ENCODE peak calls at places on chromosomes 6 and 20, in six cellular contexts. U is K562, K is HepG2, Q is GM12892, R is H1, S is GM12878. D is an unnamed sample.

GRCh38 chr6:166567107-166567506 is 19.4 kb downstream of the RAMACL start:
- DNase-seq in U (no peak), K (no peak), Q (no peak), R (no peak), S (no peak), D (no peak)

GRCh38 chr20:17898548-17898994 is 70.0 kb downstream of the SNX5 start:
- DNase-seq in U (peak), K (peak), Q (no peak), R (no peak), S (no peak), D (no peak)

GRCh38 chr6:108995296-108995695 is 99.3 kb downstream of the SESN1 start:
- DNase-seq in U (no peak), K (no peak), Q (no peak), R (no peak), S (no peak), D (no peak)

GRCh38 chr6:54980511-54981275 is 134.1 kb downstream of the FAM83B start:
- DNase-seq in U (no peak), K (no peak), Q (no peak), R (no peak), S (no peak), D (no peak)

GRCh38 chr6:25253371-25253770 is 25.8 kb upstream of the CARMIL1 start:
- DNase-seq in U (no peak), K (no peak), Q (no peak), R (no peak), S (no peak), D (no peak)

GRCh38 chr6:88662163-88662580 is 301.2 kb downstream of the RNGTT start:
- DNase-seq in U (no peak), K (peak), Q (no peak), R (no peak), S (peak), D (no peak)

GRCh38 chr20:9506964-9507369 is 7.4 kb upstream of the LAMP5 start:
- DNase-seq in U (no peak), K (no peak), Q (no peak), R (no peak), S (no peak), D (no peak)

GRCh38 chr6:70124882-70125535 is 177.9 kb downstream of the COL9A1 start:
- DNase-seq in U (no peak), K (no peak), Q (no peak), R (no peak), S (no peak), D (no peak)

GRCh38 chr6:42694586-42694985 is 27.8 kb downstream of the PRPH2 start:
- DNase-seq in U (no peak), K (no peak), Q (no peak), R (no peak), S (no peak), D (no peak)

GRCh38 chr20:60653111-60653845 is 598.8 kb upstream of the CDH4 start:
- DNase-seq in U (no peak), K (no peak), Q (no peak), R (no peak), S (no peak), D (no peak)

GRCh38 chr6:154509421-154510143 is 903 bp downstream of the CNKSR3 start:
- DNase-seq in U (peak), K (peak), Q (peak), R (no peak), S (no peak), D (peak)

GRCh38 chr20:8032499-8032898 is 12.9 kb upstream of the TMX4 start:
- DNase-seq in U (no peak), K (no peak), Q (no peak), R (no peak), S (no peak), D (no peak)

GRCh38 chr20:32091888-32092346 is 17.6 kb upstream of the TM9SF4 start:
- DNase-seq in U (peak), K (peak), Q (peak), R (peak), S (no peak), D (peak)

GRCh38 chr6:156779206-156780116 is 2.3 kb downstream of the ARID1B start:
- DNase-seq in U (peak), K (peak), Q (peak), R (no peak), S (no peak), D (no peak)

GRCh38 chr6:41789390-41789724 is 1.9 kb downstream of the TOMM6 start:
- DNase-seq in U (no peak), K (no peak), Q (no peak), R (no peak), S (no peak), D (no peak)

GRCh38 chr6:69680302-69680701 is 116.5 kb downstream of the LMBRD1 start:
- DNase-seq in U (no peak), K (no peak), Q (no peak), R (no peak), S (no peak), D (no peak)

GRCh38 chr6:6712979-6713514 is 124.5 kb downstream of the LY86 start:
- DNase-seq in U (no peak), K (no peak), Q (no peak), R (no peak), S (no peak), D (no peak)

GRCh38 chr6:75275067-75275466 is 9.5 kb downstream of the TMEM30A start:
- DNase-seq in U (no peak), K (peak), Q (no peak), R (no peak), S (no peak), D (no peak)

GRCh38 chr6:17666646-17667045 is 40.1 kb downstream of the NUP153 start:
- DNase-seq in U (no peak), K (no peak), Q (no peak), R (no peak), S (no peak), D (no peak)

GRCh38 chr6:80636689-80637088 is 530.2 kb downstream of the BCKDHB start:
- DNase-seq in U (no peak), K (no peak), Q (no peak), R (no peak), S (no peak), D (no peak)

GRCh38 chr20:58839474-58839874 is 11.2 kb downstream of the GNAS-AS1 start:
- DNase-seq in U (peak), K (peak), Q (no peak), R (no peak), S (no peak), D (no peak)

GRCh38 chr20:13113731-13114130 is 105.0 kb downstream of the SPTLC3 start:
- DNase-seq in U (no peak), K (no peak), Q (no peak), R (no peak), S (no peak), D (no peak)

GRCh38 chr6:109834595-109835437 is 143.3 kb upstream of the GPR6 start:
- DNase-seq in U (no peak), K (no peak), Q (no peak), R (no peak), S (no peak), D (no peak)

GRCh38 chr20:44759595-44759994 is 13.9 kb downstream of the KCNK15 start:
- DNase-seq in U (no peak), K (no peak), Q (no peak), R (no peak), S (no peak), D (no peak)

GRCh38 chr20:44765647-44766367 is 20.1 kb downstream of the KCNK15 start:
- DNase-seq in U (no peak), K (no peak), Q (no peak), R (no peak), S (no peak), D (no peak)

GRCh38 chr20:44765091-44765490 is 19.4 kb downstream of the KCNK15 start:
- DNase-seq in U (no peak), K (no peak), Q (no peak), R (no peak), S (no peak), D (no peak)

GRCh38 chr20:44761423-44761822 is 15.8 kb downstream of the KCNK15 start:
- DNase-seq in U (no peak), K (no peak), Q (no peak), R (no peak), S (no peak), D (no peak)

GRCh38 chr20:44762466-44763140 is 16.9 kb downstream of the KCNK15 start:
- DNase-seq in U (no peak), K (no peak), Q (no peak), R (no peak), S (no peak), D (no peak)
- TF ChIP-seq TAF1 in U (no peak), K (no peak), Q (no peak), R (no peak), S (no peak), D (no peak)

DNA sequence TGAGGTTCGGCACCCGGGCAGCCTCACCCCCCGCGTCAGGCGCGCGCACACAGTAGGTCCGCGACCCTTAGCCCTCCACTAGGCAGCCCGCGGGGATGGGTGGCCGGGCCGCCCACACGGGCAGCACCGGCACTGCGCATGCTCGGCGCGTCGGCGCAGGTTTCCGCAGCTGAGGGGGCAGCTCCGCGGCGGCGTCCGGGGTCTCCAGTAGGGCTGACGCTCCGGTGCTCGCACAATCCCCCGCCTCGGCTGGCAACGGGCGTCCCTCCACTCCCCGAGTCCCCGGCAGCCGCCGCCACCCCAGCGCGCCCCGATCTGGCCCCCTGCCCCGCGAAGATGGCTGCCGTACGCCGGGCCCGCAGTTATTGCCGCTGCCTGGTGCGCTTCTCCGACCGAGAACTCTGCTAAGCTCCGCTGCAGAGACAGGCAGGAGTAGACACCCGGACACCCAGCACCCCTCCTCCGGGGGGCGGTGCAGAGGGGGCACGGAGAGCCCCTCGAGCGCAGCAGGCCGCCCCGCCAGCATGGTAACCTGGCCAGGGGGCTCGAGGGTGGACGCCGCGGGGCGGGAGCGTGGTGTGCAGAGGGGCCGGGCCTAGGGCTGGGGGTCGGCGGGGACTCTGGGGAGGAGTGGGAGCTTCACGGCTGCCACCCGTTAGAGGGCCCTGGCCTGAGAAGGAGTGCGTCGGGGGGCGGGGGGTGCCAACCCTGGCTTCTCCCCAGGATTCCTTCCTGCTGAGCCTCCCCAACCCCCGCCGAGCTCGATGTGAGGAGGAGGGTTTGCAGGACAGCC is at the start of gene FBXO9:
- DNase-seq in U (peak), K (peak), Q (peak), R (no peak), S (no peak), D (peak)
- TF ChIP-seq POLR2A in U (peak), K (no peak), Q (peak), R (peak), S (peak), D (peak)

DNA sequence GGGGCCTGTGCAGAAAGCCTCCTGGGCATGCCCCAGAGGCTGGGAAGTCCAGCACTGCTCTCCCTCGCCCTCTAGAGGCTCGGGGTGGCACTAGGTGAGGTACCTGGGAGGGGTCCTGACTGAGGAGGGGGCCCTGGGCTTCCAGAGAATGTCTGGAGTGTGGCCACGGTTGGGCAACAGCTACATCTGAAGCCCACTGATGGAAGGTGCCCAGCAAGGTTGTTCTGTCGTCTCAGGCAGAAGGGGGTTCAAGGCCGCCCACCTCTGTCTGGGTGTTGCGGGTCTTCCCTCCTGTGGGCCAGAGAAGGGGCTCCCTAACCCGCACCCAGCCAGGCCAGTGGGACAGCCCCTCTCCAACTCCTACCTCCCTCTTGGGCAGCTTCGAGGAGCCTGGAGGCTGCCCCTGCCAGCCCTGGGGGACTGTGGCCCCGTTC is 11.4 kb upstream of the VEGFA start:
- DNase-seq in U (peak), K (no peak), Q (no peak), R (no peak), S (no peak), D (no peak)
- TF ChIP-seq TAF1 in U (no peak), K (no peak), Q (no peak), R (no peak), S (no peak), D (no peak)

GRCh38 chr20:44446111-44446722 is 29.5 kb upstream of the TTPAL start:
- DNase-seq in U (no peak), K (no peak), Q (no peak), R (no peak), S (no peak), D (no peak)

GRCh38 chr20:44439318-44439717 is 36.4 kb upstream of the TTPAL start:
- DNase-seq in U (no peak), K (no peak), Q (no peak), R (no peak), S (no peak), D (no peak)

GRCh38 chr20:44437497-44437896 is 38.2 kb upstream of the TTPAL start:
- DNase-seq in U (no peak), K (no peak), Q (no peak), R (no peak), S (no peak), D (no peak)

GRCh38 chr20:44438782-44439181 is 36.9 kb upstream of the TTPAL start:
- DNase-seq in U (no peak), K (no peak), Q (no peak), R (no peak), S (no peak), D (no peak)

GRCh38 chr20:44442298-44443070 is 33.2 kb upstream of the TTPAL start:
- DNase-seq in U (no peak), K (no peak), Q (no peak), R (no peak), S (no peak), D (no peak)
- TF ChIP-seq POLR2A in U (no peak), K (no peak), Q (no peak), R (no peak), S (no peak), D (no peak)

GRCh38 chr20:44019638-44020335 is 105.1 kb downstream of the TOX2 start:
- DNase-seq in U (no peak), K (no peak), Q (no peak), R (no peak), S (no peak), D (no peak)
- TF ChIP-seq TAF1 in U (no peak), K (no peak), Q (no peak), R (no peak), S (no peak), D (no peak)

GRCh38 chr6:36737043-36737785 is 39.6 kb downstream of the RAB44 start:
- DNase-seq in U (no peak), K (no peak), Q (no peak), R (no peak), S (no peak), D (no peak)

GRCh38 chr6:36733300-36733699 is 35.7 kb downstream of the RAB44 start:
- DNase-seq in U (no peak), K (no peak), Q (no peak), R (no peak), S (no peak), D (no peak)

GRCh38 chr6:36734486-36735060 is 36.9 kb downstream of the RAB44 start:
- DNase-seq in U (no peak), K (no peak), Q (no peak), R (no peak), S (no peak), D (no peak)

GRCh38 chr6:36738108-36738507 is 40.5 kb downstream of the RAB44 start:
- DNase-seq in U (no peak), K (no peak), Q (no peak), R (no peak), S (no peak), D (no peak)

DNA sequence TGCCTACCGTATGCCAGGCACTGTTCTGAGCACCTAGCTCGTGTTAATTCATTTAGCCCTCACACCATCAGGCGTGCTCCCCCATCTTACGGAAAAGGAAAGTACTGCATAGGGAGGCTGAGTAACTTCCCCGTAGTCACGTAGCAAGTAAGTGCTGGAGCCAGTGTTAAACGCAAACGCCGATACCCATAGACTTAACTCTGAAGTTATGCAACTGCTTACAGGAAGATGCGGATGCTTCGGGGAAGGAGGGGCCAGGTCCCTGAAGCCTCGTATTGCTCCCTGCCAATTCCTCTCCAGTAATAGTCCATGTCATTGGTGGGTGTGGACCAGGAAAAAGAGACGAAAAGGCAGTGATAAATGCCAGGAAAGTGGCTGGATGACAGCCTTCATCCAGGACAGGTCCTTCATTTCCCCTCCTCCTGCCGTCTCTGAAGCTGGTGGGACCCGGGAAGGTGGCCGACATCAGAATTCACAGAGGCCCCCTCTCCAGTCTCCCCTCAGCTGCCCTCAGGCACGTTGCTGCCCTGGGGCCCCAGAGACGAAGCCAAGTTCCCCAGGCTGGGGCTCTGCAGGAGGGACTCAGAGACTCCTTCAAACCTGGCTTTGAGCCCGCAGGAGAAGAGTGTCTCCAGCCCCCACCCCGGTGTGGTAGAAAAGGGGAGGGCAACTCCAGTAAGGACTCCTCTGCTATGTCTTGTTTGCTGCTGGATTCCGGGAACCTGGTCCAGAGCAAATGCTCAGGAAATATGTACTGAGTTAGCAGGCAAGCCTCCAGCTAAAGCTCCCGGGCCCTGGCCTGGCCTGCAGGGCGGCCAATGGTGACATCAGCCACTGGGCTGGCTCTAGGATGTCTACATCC is 37.7 kb downstream of the RAB44 start:
- DNase-seq in U (no peak), K (no peak), Q (no peak), R (no peak), S (no peak), D (peak)
- TF ChIP-seq POLR2A in U (no peak), K (no peak), Q (no peak), R (no peak), S (no peak), D (no peak)

GRCh38 chr6:14305131-14305530 is 187.6 kb downstream of the CD83 start:
- DNase-seq in U (no peak), K (no peak), Q (no peak), R (no peak), S (no peak), D (no peak)
- TF ChIP-seq TAF1 in U (no peak), K (no peak), Q (no peak), R (no peak), S (no peak), D (no peak)

DNA sequence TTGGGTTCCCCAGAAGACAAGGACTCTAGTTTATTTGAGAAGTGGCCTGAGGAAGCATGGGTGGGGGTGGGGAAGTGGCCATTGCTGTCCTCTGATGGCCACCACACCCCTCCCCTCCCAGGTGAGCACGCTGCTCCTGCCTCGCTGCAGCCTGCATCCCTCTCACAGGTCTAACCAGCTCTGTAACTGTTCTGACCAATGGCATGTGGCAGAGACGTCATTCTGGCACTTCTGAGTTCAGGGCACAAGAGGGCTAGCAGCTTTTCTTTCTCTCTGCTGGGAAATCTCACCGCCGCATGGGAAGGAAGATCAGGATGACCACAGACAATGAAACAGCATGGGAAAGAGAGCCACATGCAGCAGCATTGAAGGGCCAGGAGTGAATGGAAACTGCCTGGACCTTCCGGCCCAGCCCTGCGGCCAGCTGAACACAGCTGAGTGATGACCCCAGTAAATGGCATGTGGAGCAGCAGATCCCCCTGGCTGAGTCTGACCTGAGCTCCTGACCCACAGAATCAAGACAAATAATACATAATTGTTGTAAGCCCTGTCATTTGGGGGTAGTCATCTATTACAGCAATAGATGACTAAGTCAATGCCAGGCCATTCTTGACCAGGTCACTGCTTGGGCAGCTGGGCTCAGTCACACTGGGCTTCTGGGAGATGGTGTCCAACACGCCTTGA is 179.8 kb downstream of the LINC00237 start:
- DNase-seq in U (no peak), K (no peak), Q (no peak), R (no peak), S (no peak), D (no peak)
- TF ChIP-seq POLR2A in U (no peak), K (no peak), Q (no peak), R (no peak), S (no peak), D (no peak)

D was measured in GM12891.